ENCODE peak calls at places on chromosomes 6 and 20, in six cellular contexts. X is K562, C is HepG2, U is GM12891, G is GM12878, M is H1. Z is an unnamed sample.

GRCh38 chr20:1893721-1894470 is 1.3 kb upstream of the SIRPA start:
- DNase-seq in X (no peak), C (peak; percentile 53), U (no peak), G (no peak), M (peak; percentile 79), Z (no peak)

GRCh38 chr6:33451606-33452005 is 2.8 kb upstream of the ZBTB9 start:
- DNase-seq in X (no peak), C (no peak), U (no peak), G (no peak), M (no peak), Z (no peak)

GRCh38 chr6:56529594-56530191 is 113.0 kb downstream of the DST start:
- DNase-seq in X (no peak), C (no peak), U (no peak), G (no peak), M (no peak), Z (no peak)

GRCh38 chr20:23361108-23361650 is 803 bp upstream of the GZF1 start:
- DNase-seq in X (peak; percentile 52), C (peak; percentile 74), U (no peak), G (no peak), M (no peak), Z (no peak)

GRCh38 chr20:33169176-33169794 is 1.3 kb downstream of the BPIFA2 start:
- DNase-seq in X (peak; percentile 35), C (peak; percentile 29), U (no peak), G (no peak), M (peak; percentile 81), Z (no peak)

GRCh38 chr6:156686429-156686939 is 90.7 kb upstream of the ARID1B start:
- DNase-seq in X (no peak), C (peak; percentile 70), U (no peak), G (no peak), M (no peak), Z (no peak)

GRCh38 chr20:51966296-51966971 is 164.1 kb upstream of the SALL4 start:
- DNase-seq in X (peak; percentile 53), C (peak; percentile 84), U (peak; percentile 13), G (no peak), M (peak; percentile 75), Z (peak; percentile 13)

GRCh38 chr6:82268301-82268846 is 20.8 kb upstream of the IBTK start:
- DNase-seq in X (no peak), C (no peak), U (no peak), G (no peak), M (no peak), Z (no peak)

GRCh38 chr20:45157977-45158376 is 16.7 kb upstream of the PI3 start:
- DNase-seq in X (no peak), C (no peak), U (no peak), G (no peak), M (no peak), Z (no peak)

GRCh38 chr20:3681931-3682820 is at the start of gene ADAM33:
- DNase-seq in X (no peak), C (no peak), U (no peak), G (no peak), M (peak; percentile 78), Z (no peak)

GRCh38 chr20:46367967-46368901 is 38.2 kb downstream of the ELMO2 start:
- DNase-seq in X (peak; percentile 87), C (peak; percentile 56), U (no peak), G (no peak), M (no peak), Z (no peak)

GRCh38 chr6:4687989-4688947 is 87.9 kb upstream of the CDYL start:
- DNase-seq in X (peak; percentile 82), C (no peak), U (no peak), G (no peak), M (no peak), Z (no peak)

GRCh38 chr6:113645576-113645970 is 211.6 kb upstream of the MARCKS start:
- DNase-seq in X (no peak), C (peak; percentile 62), U (no peak), G (no peak), M (no peak), Z (no peak)

GRCh38 chr6:36358235-36358915 is 21.7 kb upstream of the BNIP5 start:
- DNase-seq in X (peak; percentile 52), C (peak; percentile 34), U (no peak), G (peak; percentile 75), M (no peak), Z (no peak)

GRCh38 chr6:158839796-158840195 is 20.6 kb upstream of the EZR start:
- DNase-seq in X (no peak), C (no peak), U (no peak), G (no peak), M (no peak), Z (no peak)

GRCh38 chr6:169666441-169666840 is 35.4 kb downstream of the WDR27 start:
- DNase-seq in X (no peak), C (no peak), U (no peak), G (no peak), M (peak; percentile 17), Z (no peak)

GRCh38 chr20:21509597-21510331 is 4.1 kb downstream of the NKX2-2 start:
- DNase-seq in X (no peak), C (no peak), U (no peak), G (no peak), M (peak; percentile 68), Z (no peak)

GRCh38 chr6:136547336-136547735 is 2.9 kb downstream of the MAP7 start:
- DNase-seq in X (peak; percentile 60), C (no peak), U (no peak), G (no peak), M (no peak), Z (no peak)

GRCh38 chr6:15066433-15067337 is 179.2 kb upstream of the JARID2 start:
- DNase-seq in X (peak; percentile 87), C (no peak), U (no peak), G (no peak), M (no peak), Z (no peak)

GRCh38 chr6:14921878-14922277 is 324.0 kb upstream of the JARID2 start:
- DNase-seq in X (no peak), C (no peak), U (no peak), G (no peak), M (no peak), Z (no peak)

GRCh38 chr20:33852971-33853813 is 42.0 kb downstream of the CHMP4B start:
- DNase-seq in X (no peak), C (no peak), U (no peak), G (no peak), M (no peak), Z (no peak)

GRCh38 chr6:157289764-157290163 is 33.6 kb downstream of the TMEM242 start:
- DNase-seq in X (no peak), C (no peak), U (no peak), G (no peak), M (no peak), Z (no peak)

GRCh38 chr20:39576786-39577185 is 614.6 kb downstream of the DHX35 start:
- DNase-seq in X (no peak), C (no peak), U (no peak), G (no peak), M (no peak), Z (no peak)

GRCh38 chr6:121886223-121886830 is 450.9 kb downstream of the GJA1 start:
- DNase-seq in X (no peak), C (no peak), U (no peak), G (no peak), M (no peak), Z (no peak)

GRCh38 chr6:131597448-131597847 is 24.4 kb downstream of the ARG1 start:
- DNase-seq in X (no peak), C (peak; percentile 30), U (no peak), G (no peak), M (no peak), Z (no peak)

GRCh38 chr20:41613321-41613720 is 4.9 kb downstream of the CHD6 start:
- DNase-seq in X (no peak), C (no peak), U (no peak), G (no peak), M (no peak), Z (no peak)

GRCh38 chr20:58950603-58951002 is 30.5 kb upstream of the NELFCD start:
- DNase-seq in X (no peak), C (no peak), U (no peak), G (no peak), M (no peak), Z (no peak)

GRCh38 chr20:59777321-59777705 is 156.1 kb downstream of the SYCP2 start:
- DNase-seq in X (no peak), C (no peak), U (no peak), G (no peak), M (no peak), Z (no peak)

GRCh38 chr6:292506-293184 is 358 bp downstream of the DUSP22 start:
- DNase-seq in X (peak; percentile 75), C (peak; percentile 51), U (peak; percentile 53), G (peak; percentile 93), M (no peak), Z (peak; percentile 67)

GRCh38 chr6:151647871-151648639 is 154.2 kb downstream of the CCDC170 start:
- DNase-seq in X (peak; percentile 62), C (peak; percentile 56), U (no peak), G (no peak), M (peak; percentile 91), Z (no peak)

GRCh38 chr20:57040924-57041323 is 225.5 kb downstream of the BMP7 start:
- DNase-seq in X (no peak), C (no peak), U (no peak), G (no peak), M (no peak), Z (no peak)

GRCh38 chr6:141301779-141302178 is 830.9 kb upstream of the GJE1 start:
- DNase-seq in X (no peak), C (no peak), U (no peak), G (no peak), M (no peak), Z (no peak)

GRCh38 chr6:43170452-43171283 is at the start of gene SRF:
- DNase-seq in X (peak; percentile 100), C (peak; percentile 99), U (peak; percentile 83), G (peak; percentile 93), M (peak; percentile 98), Z (peak; percentile 87)
- TF ChIP-seq POLR2A in X (peak; percentile 87), C (peak; percentile 74), U (no peak), G (no peak), M (no peak), Z (no peak)

GRCh38 chr20:32034581-32035397 is 17.3 kb upstream of the HCK start:
- DNase-seq in X (no peak), C (no peak), U (no peak), G (no peak), M (no peak), Z (no peak)
- TF ChIP-seq TAF1 in X (no peak), C (no peak), U (no peak), G (no peak), M (no peak), Z (peak; percentile 14)

DNA sequence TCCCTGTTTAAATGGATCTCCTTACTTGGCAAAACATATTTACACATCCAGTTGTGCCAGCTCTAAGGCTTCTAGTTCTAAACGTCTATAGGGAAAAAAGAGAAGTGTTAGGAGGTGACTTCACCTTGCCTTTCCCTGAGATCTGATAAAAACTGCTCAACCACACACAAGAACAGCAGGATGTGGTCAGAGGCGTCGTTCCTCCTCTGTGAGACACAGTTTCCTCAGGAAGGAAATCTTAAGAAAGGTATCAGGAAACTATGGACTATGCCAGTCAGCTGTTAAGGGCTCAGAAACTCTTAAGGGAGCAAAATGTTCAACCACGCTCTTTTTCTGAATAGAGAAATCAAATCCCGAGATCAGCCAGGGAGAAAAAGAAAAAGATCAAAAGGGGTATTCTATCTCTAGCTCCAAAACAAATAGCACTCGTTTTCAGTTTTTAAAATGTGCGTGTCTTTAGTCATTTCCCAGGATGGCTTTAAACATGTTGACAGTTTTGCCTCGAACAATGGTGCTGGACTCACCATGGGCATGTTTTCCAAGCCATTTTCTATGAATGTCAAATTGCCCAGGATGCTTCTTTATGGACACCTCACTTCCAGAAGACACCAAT is 154.5 kb downstream of the HACE1 start:
- DNase-seq in X (peak; percentile 65), C (no peak), U (no peak), G (no peak), M (no peak), Z (no peak)
- TF ChIP-seq POLR2AphosphoS5 in X (no peak), C (no peak), U (no peak), G (no peak), M (no peak), Z (no peak)

GRCh38 chr6:88963139-88964090 is at the start of gene RNGTT:
- DNase-seq in X (peak; percentile 98), C (peak; percentile 97), U (peak; percentile 90), G (peak; percentile 88), M (peak; percentile 97), Z (peak; percentile 88)
- TF ChIP-seq POLR2A in X (peak; percentile 91), C (peak; percentile 63), U (peak; percentile 75), G (peak; percentile 89), M (peak; percentile 20), Z (peak; percentile 74)

Z was measured in GM12892.